ENCODE peak calls at places on chromosomes 3 and 15, in nine cellular contexts. P is posterior cingulate gyrus; E is RWPE1; L is NCI-H1092; T is T-helper 1 cell; F is GM04503; W is tibial artery; C is Daoy; G is stimulated activated CD4-positive, alpha-beta T cell treated with anti-CD3 and anti-CD28 coated beads, Interleukin-2, amount 100 ng/mL, for 48 hours. Z is an unnamed sample.

GRCh38 chr3:156630081-156630772 is 44.2 kb upstream of the TIPARP start:
- DNase-seq in P (no peak), E (peak; percentile 87), L (no peak), T (no peak), F (no peak), W (no peak), C (peak; percentile 69), G (no peak), Z (no peak)

GRCh38 chr3:130974201-130974600 is 52.4 kb downstream of the ASTE1 start:
- DNase-seq in P (no peak), E (no peak), L (no peak), T (no peak), F (no peak), W (no peak), C (no peak), G (no peak), Z (no peak)

GRCh38 chr3:104281713-104282112 is 1085.0 kb upstream of the ALCAM start:
- DNase-seq in P (no peak), E (no peak), L (no peak), T (no peak), F (no peak), W (no peak), C (no peak), G (no peak), Z (no peak)

GRCh38 chr15:65945616-65946015 is 76.3 kb downstream of the RAB11A start:
- DNase-seq in P (no peak), E (no peak), L (no peak), T (no peak), F (no peak), W (no peak), C (no peak), G (no peak), Z (no peak)

GRCh38 chr3:16338124-16338523 is 73.1 kb downstream of the OXNAD1 start:
- DNase-seq in P (no peak), E (no peak), L (no peak), T (no peak), F (no peak), W (no peak), C (no peak), G (peak; percentile 26), Z (peak; percentile 34)

GRCh38 chr15:69668963-69669362 is 216.3 kb downstream of the RPLP1 start:
- DNase-seq in P (no peak), E (no peak), L (no peak), T (no peak), F (no peak), W (no peak), C (no peak), G (no peak), Z (peak; percentile 28)

GRCh38 chr3:134008630-134009156 is 21.0 kb downstream of the SLCO2A1 start:
- DNase-seq in P (no peak), E (peak; percentile 45), L (no peak), T (no peak), F (peak; percentile 80), W (no peak), C (peak; percentile 99), G (no peak), Z (no peak)

GRCh38 chr3:66836363-66837152 is 161.5 kb upstream of the KBTBD8 start:
- DNase-seq in P (no peak), E (no peak), L (no peak), T (no peak), F (no peak), W (no peak), C (no peak), G (no peak), Z (no peak)

GRCh38 chr3:184227481-184227935 is 1.9 kb upstream of the VWA5B2 start:
- DNase-seq in P (no peak), E (no peak), L (no peak), T (no peak), F (no peak), W (no peak), C (peak; percentile 62), G (peak; percentile 40), Z (peak; percentile 81)

GRCh38 chr15:45181491-45182285 is 6.1 kb downstream of the SHF start:
- DNase-seq in P (no peak), E (no peak), L (no peak), T (no peak), F (no peak), W (no peak), C (no peak), G (no peak), Z (no peak)

GRCh38 chr3:153289334-153289808 is 127.3 kb downstream of the RAP2B start:
- DNase-seq in P (no peak), E (no peak), L (no peak), T (no peak), F (no peak), W (no peak), C (no peak), G (no peak), Z (no peak)

GRCh38 chr3:25654576-25654975 is 10.1 kb downstream of the TOP2B start:
- DNase-seq in P (no peak), E (no peak), L (no peak), T (no peak), F (no peak), W (no peak), C (no peak), G (no peak), Z (no peak)

GRCh38 chr15:67080118-67080899 is 14.9 kb downstream of the SMAD3 start:
- DNase-seq in P (no peak), E (no peak), L (no peak), T (no peak), F (peak; percentile 86), W (peak; percentile 58), C (peak; percentile 74), G (no peak), Z (peak; percentile 16)

GRCh38 chr3:56522374-56522773 is 34.6 kb upstream of the CCDC66 start:
- DNase-seq in P (no peak), E (no peak), L (no peak), T (no peak), F (no peak), W (no peak), C (no peak), G (no peak), Z (no peak)

GRCh38 chr3:133487920-133488540 is 85.5 kb upstream of the CDV3 start:
- DNase-seq in P (no peak), E (peak; percentile 34), L (no peak), T (no peak), F (no peak), W (no peak), C (peak; percentile 39), G (peak; percentile 51), Z (peak; percentile 54)

GRCh38 chr3:126357299-126358037 is at the start of gene KLF15:
- DNase-seq in P (peak; percentile 97), E (peak; percentile 91), L (peak; percentile 13), T (peak; percentile 51), F (no peak), W (peak; percentile 86), C (peak; percentile 90), G (peak; percentile 70), Z (peak; percentile 86)

GRCh38 chr3:4712109-4712508 is 219.0 kb downstream of the ITPR1 start:
- DNase-seq in P (no peak), E (peak; percentile 70), L (no peak), T (no peak), F (no peak), W (no peak), C (peak; percentile 52), G (no peak), Z (no peak)

GRCh38 chr3:50119786-50120185 is 31.1 kb downstream of the RBM5 start:
- DNase-seq in P (no peak), E (no peak), L (no peak), T (no peak), F (no peak), W (no peak), C (no peak), G (no peak), Z (peak; percentile 32)

GRCh38 chr15:34688699-34689098 is 66.1 kb downstream of the GJD2 start:
- DNase-seq in P (no peak), E (no peak), L (no peak), T (no peak), F (no peak), W (no peak), C (no peak), G (no peak), Z (no peak)

GRCh38 chr3:63818282-63819150 is 583 bp upstream of the C3orf49 start:
- DNase-seq in P (peak; percentile 67), E (peak; percentile 41), L (peak; percentile 43), T (no peak), F (no peak), W (peak; percentile 62), C (peak; percentile 37), G (peak; percentile 63), Z (peak; percentile 66)

GRCh38 chr3:175431396-175431795 is 572.3 kb downstream of the NAALADL2 start:
- DNase-seq in P (no peak), E (no peak), L (no peak), T (no peak), F (peak; percentile 39), W (no peak), C (peak; percentile 40), G (no peak), Z (no peak)

GRCh38 chr15:75705854-75706681 is 6.6 kb downstream of the CSPG4 start:
- DNase-seq in P (no peak), E (no peak), L (no peak), T (no peak), F (no peak), W (no peak), C (no peak), G (no peak), Z (no peak)

GRCh38 chr15:39317225-39317624 is 263.7 kb upstream of the THBS1 start:
- DNase-seq in P (no peak), E (no peak), L (no peak), T (no peak), F (no peak), W (no peak), C (no peak), G (no peak), Z (no peak)

GRCh38 chr3:38454179-38454883 is 641 bp downstream of the ACVR2B start:
- DNase-seq in P (peak; percentile 38), E (peak; percentile 35), L (no peak), T (no peak), F (no peak), W (no peak), C (peak; percentile 35), G (peak; percentile 1), Z (peak; percentile 29)

GRCh38 chr3:17140670-17141505 is 256.1 kb downstream of the PLCL2 start:
- DNase-seq in P (no peak), E (no peak), L (no peak), T (no peak), F (no peak), W (peak; percentile 61), C (peak; percentile 35), G (no peak), Z (no peak)

GRCh38 chr15:76312540-76313174 is 1.4 kb upstream of the ETFA start:
- DNase-seq in P (no peak), E (peak; percentile 64), L (no peak), T (no peak), F (no peak), W (no peak), C (peak; percentile 57), G (no peak), Z (no peak)

GRCh38 chr3:195105389-195105788 is 165.6 kb downstream of the XXYLT1 start:
- DNase-seq in P (no peak), E (no peak), L (no peak), T (no peak), F (no peak), W (no peak), C (peak; percentile 30), G (no peak), Z (no peak)

GRCh38 chr15:39976291-39977274 is 42.7 kb downstream of the EIF2AK4 start:
- DNase-seq in P (peak; percentile 75), E (peak; percentile 55), L (peak; percentile 25), T (no peak), F (no peak), W (peak; percentile 64), C (peak; percentile 79), G (no peak), Z (peak; percentile 16)

GRCh38 chr3:23760871-23761373 is 44.8 kb upstream of the UBE2E1 start:
- DNase-seq in P (no peak), E (no peak), L (no peak), T (no peak), F (no peak), W (no peak), C (no peak), G (no peak), Z (peak; percentile 42)

GRCh38 chr15:56653082-56653481 is 80.2 kb downstream of the ZNF280D start:
- DNase-seq in P (no peak), E (no peak), L (no peak), T (no peak), F (no peak), W (no peak), C (no peak), G (no peak), Z (no peak)

GRCh38 chr3:191343115-191343514 is 12.8 kb upstream of the UTS2B start:
- DNase-seq in P (no peak), E (no peak), L (no peak), T (no peak), F (no peak), W (no peak), C (no peak), G (no peak), Z (no peak)